ENCODE peak calls at places on chromosomes 13 and 19, in five cellular contexts. E, W, H, O and K are unnamed samples.

GRCh38 chr19:56310462-56310861 is 4.2 kb downstream of the ZSCAN5A start:
- DNase-seq in E (no peak), W (no peak), H (no peak), O (no peak), K (no peak)

GRCh38 chr13:24068472-24068871 is 92.0 kb upstream of the SPATA13 start:
- DNase-seq in E (no peak), W (no peak), H (no peak), O (no peak), K (no peak)

GRCh38 chr19:38303517-38304351 is at the start of gene C19orf33:
- DNase-seq in E (peak; percentile 93), W (no peak), H (no peak), O (no peak), K (no peak)

GRCh38 chr13:110790371-110790770 is 76.9 kb downstream of the ING1 start:
- DNase-seq in E (no peak), W (no peak), H (no peak), O (no peak), K (no peak)

GRCh38 chr13:95564948-95565347 is 12.4 kb downstream of the CLDN10 start:
- DNase-seq in E (no peak), W (no peak), H (no peak), O (no peak), K (no peak)

GRCh38 chr13:37701972-37702371 is 103.4 kb upstream of the POSTN start:
- DNase-seq in E (peak; percentile 16), W (no peak), H (no peak), O (peak; percentile 90), K (no peak)

GRCh38 chr19:53503126-53503525 is 34.8 kb upstream of the ZNF331 start:
- DNase-seq in E (no peak), W (no peak), H (no peak), O (no peak), K (no peak)

GRCh38 chr19:12794936-12795335 is 3.6 kb downstream of the JUNB start:
- DNase-seq in E (no peak), W (no peak), H (no peak), O (no peak), K (no peak)

GRCh38 chr13:101398920-101399319 is 17.4 kb downstream of the NALCN start:
- DNase-seq in E (no peak), W (no peak), H (no peak), O (no peak), K (no peak)

GRCh38 chr13:33999830-34000605 is 182.1 kb downstream of the RFC3 start:
- DNase-seq in E (no peak), W (no peak), H (no peak), O (no peak), K (no peak)

GRCh38 chr19:6239401-6239844 is 40.4 kb downstream of the MLLT1 start:
- DNase-seq in E (no peak), W (no peak), H (peak; percentile 54), O (no peak), K (no peak)

GRCh38 chr19:2154587-2155075 is 3.3 kb upstream of the AP3D1 start:
- DNase-seq in E (peak; percentile 10), W (no peak), H (no peak), O (no peak), K (no peak)

GRCh38 chr19:14840206-14840605 is 5.2 kb upstream of the OR7A5 start:
- DNase-seq in E (no peak), W (no peak), H (no peak), O (no peak), K (no peak)

GRCh38 chr19:45460807-45461347 is 6.9 kb upstream of the FOSB start:
- DNase-seq in E (no peak), W (no peak), H (no peak), O (no peak), K (no peak)

GRCh38 chr19:14473073-14473790 is 1.9 kb downstream of the PTGER1 start:
- DNase-seq in E (no peak), W (no peak), H (no peak), O (no peak), K (no peak)

GRCh38 chr13:19596960-19597361 is 35.6 kb upstream of the TPTE2 start:
- DNase-seq in E (peak; percentile 17), W (no peak), H (no peak), O (no peak), K (no peak)

GRCh38 chr19:31164666-31165265 is 184.5 kb downstream of the TSHZ3 start:
- DNase-seq in E (no peak), W (no peak), H (no peak), O (no peak), K (no peak)

GRCh38 chr19:40700083-40700482 is 9.6 kb upstream of the NUMBL start:
- DNase-seq in E (no peak), W (no peak), H (no peak), O (no peak), K (no peak)

GRCh38 chr13:110574161-110574560 is 12.6 kb upstream of the RAB20 start:
- DNase-seq in E (no peak), W (no peak), H (no peak), O (no peak), K (no peak)

GRCh38 chr13:106532111-106532929 is 3.1 kb downstream of the EFNB2 start:
- DNase-seq in E (peak; percentile 31), W (no peak), H (peak; percentile 56), O (no peak), K (no peak)

GRCh38 chr13:60654405-60654804 is 257.4 kb downstream of the TDRD3 start:
- DNase-seq in E (peak; percentile 62), W (no peak), H (peak; percentile 56), O (no peak), K (no peak)

GRCh38 chr19:40315812-40316475 is 30.8 kb upstream of the AKT2 start:
- DNase-seq in E (no peak), W (no peak), H (no peak), O (no peak), K (no peak)

GRCh38 chr19:10419646-10420443 is 493 bp upstream of the PDE4A start:
- DNase-seq in E (peak; percentile 28), W (no peak), H (peak; percentile 69), O (no peak), K (peak; percentile 78)

GRCh38 chr13:113736258-113736731 is 22.7 kb upstream of the TMEM255B start:
- DNase-seq in E (no peak), W (no peak), H (no peak), O (no peak), K (no peak)